ENCODE peak calls at places on chromosomes 12 and 14, in nine cellular contexts. D is neural progenitor cell, L is GM23338, V is HCT116, N is GM23248, G is hepatocyte, J is PC-3, C is SK-N-SH, X is OCI-LY7. P is an unnamed sample.

GRCh38 chr14:98931911-98932310 is 340.1 kb downstream of the BCL11B start:
- DNase-seq in D (no peak), L (no peak), V (no peak), N (no peak), G (no peak), J (no peak), C (no peak), X (no peak), P (no peak)

GRCh38 chr12:122909442-122910288 is 13.7 kb upstream of the VPS37B start:
- DNase-seq in D (peak), L (peak), V (no peak), N (no peak), G (no peak), J (no peak), C (peak), X (no peak), P (no peak)

GRCh38 chr14:22231022-22231421 is 358.0 kb downstream of the DAD1 start:
- DNase-seq in D (no peak), L (no peak), V (no peak), N (no peak), G (no peak), J (no peak), C (no peak), X (peak), P (no peak)

GRCh38 chr12:88693837-88694445 is 113.7 kb upstream of the KITLG start:
- DNase-seq in D (no peak), L (no peak), V (no peak), N (peak), G (no peak), J (peak), C (no peak), X (no peak), P (no peak)

GRCh38 chr12:12278899-12279298 is 12.1 kb upstream of the LRP6 start:
- DNase-seq in D (no peak), L (no peak), V (no peak), N (peak), G (no peak), J (no peak), C (no peak), X (no peak), P (no peak)

GRCh38 chr14:69770559-69770958 is 3.6 kb downstream of the SRSF5 start:
- DNase-seq in D (no peak), L (no peak), V (no peak), N (no peak), G (no peak), J (no peak), C (no peak), X (no peak), P (no peak)

GRCh38 chr12:68617160-68617926 is 6.6 kb downstream of the RAP1B start:
- DNase-seq in D (no peak), L (no peak), V (no peak), N (peak), G (no peak), J (peak), C (no peak), X (no peak), P (no peak)

GRCh38 chr14:51478241-51478640 is 173.5 kb upstream of the FRMD6 start:
- DNase-seq in D (no peak), L (no peak), V (no peak), N (peak), G (no peak), J (no peak), C (no peak), X (no peak), P (no peak)

GRCh38 chr12:26855337-26856089 is 22.5 kb upstream of the ITPR2 start:
- DNase-seq in D (no peak), L (no peak), V (no peak), N (no peak), G (no peak), J (no peak), C (no peak), X (no peak), P (no peak)

GRCh38 chr12:1826867-1827705 is 6.7 kb downstream of the LRTM2 start:
- DNase-seq in D (no peak), L (no peak), V (no peak), N (no peak), G (no peak), J (no peak), C (no peak), X (no peak), P (no peak)

GRCh38 chr14:22796087-22796707 is 19.0 kb downstream of the SLC7A7 start:
- DNase-seq in D (no peak), L (no peak), V (no peak), N (no peak), G (peak), J (peak), C (no peak), X (peak), P (no peak)

GRCh38 chr12:77433799-77434198 is 368.4 kb upstream of the E2F7 start:
- DNase-seq in D (no peak), L (no peak), V (no peak), N (peak), G (no peak), J (no peak), C (no peak), X (no peak), P (no peak)

GRCh38 chr12:127383281-127383680 is 883.7 kb upstream of the TMEM132C start:
- DNase-seq in D (no peak), L (no peak), V (no peak), N (peak), G (no peak), J (peak), C (no peak), X (no peak), P (no peak)

GRCh38 chr12:42128327-42128726 is 16.3 kb downstream of the GXYLT1 start:
- DNase-seq in D (no peak), L (no peak), V (no peak), N (peak), G (no peak), J (peak), C (no peak), X (no peak), P (no peak)

GRCh38 chr14:74535756-74536325 is 42.3 kb downstream of the ISCA2 start:
- DNase-seq in D (no peak), L (no peak), V (no peak), N (no peak), G (no peak), J (no peak), C (peak), X (no peak), P (no peak)

GRCh38 chr12:109987615-109988014 is 8.6 kb downstream of the GIT2 start:
- DNase-seq in D (no peak), L (no peak), V (no peak), N (no peak), G (no peak), J (peak), C (no peak), X (no peak), P (no peak)

GRCh38 chr12:58695263-58695662 is 225.0 kb downstream of the LRIG3 start:
- DNase-seq in D (no peak), L (no peak), V (no peak), N (no peak), G (no peak), J (no peak), C (no peak), X (no peak), P (no peak)

GRCh38 chr12:93571854-93572711 is at the start of gene SOCS2:
- DNase-seq in D (peak), L (peak), V (no peak), N (peak), G (peak), J (peak), C (peak), X (no peak), P (peak)

GRCh38 chr12:85725991-85726390 is 110.2 kb downstream of the RASSF9 start:
- DNase-seq in D (no peak), L (no peak), V (no peak), N (peak), G (no peak), J (no peak), C (no peak), X (no peak), P (no peak)

GRCh38 chr12:117907108-117907689 is 61.6 kb downstream of the KSR2 start:
- DNase-seq in D (no peak), L (peak), V (no peak), N (no peak), G (peak), J (no peak), C (no peak), X (no peak), P (no peak)

GRCh38 chr14:106872619-106873446 is 1346.5 kb downstream of the TMEM121 start:
- DNase-seq in D (no peak), L (peak), V (no peak), N (peak), G (no peak), J (peak), C (peak), X (peak), P (peak)

GRCh38 chr12:28235017-28235416 is 44.8 kb downstream of the CCDC91 start:
- DNase-seq in D (no peak), L (no peak), V (no peak), N (no peak), G (no peak), J (no peak), C (no peak), X (no peak), P (no peak)

GRCh38 chr14:91273273-91273884 is 28.9 kb upstream of the GPR68 start:
- DNase-seq in D (no peak), L (no peak), V (no peak), N (no peak), G (no peak), J (no peak), C (no peak), X (no peak), P (no peak)

GRCh38 chr12:131442337-131442918 is 268.5 kb upstream of the SFSWAP start:
- DNase-seq in D (no peak), L (no peak), V (no peak), N (no peak), G (no peak), J (no peak), C (no peak), X (no peak), P (no peak)
- TF ChIP-seq EZH2phosphoT487 in D (no peak), L (no peak), V (no peak), N (no peak), G (no peak), J (no peak), C (no peak), X (no peak), P (no peak)

DNA sequence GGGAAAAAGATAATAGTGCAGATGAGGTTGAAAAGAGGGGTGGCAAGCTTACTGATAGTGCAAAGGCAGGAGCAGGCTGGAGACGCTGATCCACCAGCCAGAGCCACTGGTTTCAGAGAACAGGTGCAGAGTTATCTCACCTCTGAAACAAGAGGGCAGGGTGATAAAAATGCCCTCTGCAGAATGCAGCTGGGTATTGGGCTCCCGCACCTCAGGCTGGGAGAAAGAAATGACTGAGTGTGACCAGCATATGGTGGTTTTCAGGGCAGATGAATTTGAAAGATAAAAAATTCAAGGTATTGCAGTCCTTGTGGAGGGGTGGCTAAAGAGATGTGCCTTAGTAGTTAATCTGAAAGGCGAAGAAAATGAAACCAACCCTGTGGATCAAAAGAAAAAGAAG is 2.9 kb upstream of the TMEM30B start:
- DNase-seq in D (no peak), L (no peak), V (no peak), N (no peak), G (no peak), J (no peak), C (no peak), X (no peak), P (peak)
- H3K4me3 ChIP-seq in D (no peak), L (no peak), V (no peak), N (no peak), G (no peak), J (no peak), C (no peak), X (no peak), P (no peak)

DNA sequence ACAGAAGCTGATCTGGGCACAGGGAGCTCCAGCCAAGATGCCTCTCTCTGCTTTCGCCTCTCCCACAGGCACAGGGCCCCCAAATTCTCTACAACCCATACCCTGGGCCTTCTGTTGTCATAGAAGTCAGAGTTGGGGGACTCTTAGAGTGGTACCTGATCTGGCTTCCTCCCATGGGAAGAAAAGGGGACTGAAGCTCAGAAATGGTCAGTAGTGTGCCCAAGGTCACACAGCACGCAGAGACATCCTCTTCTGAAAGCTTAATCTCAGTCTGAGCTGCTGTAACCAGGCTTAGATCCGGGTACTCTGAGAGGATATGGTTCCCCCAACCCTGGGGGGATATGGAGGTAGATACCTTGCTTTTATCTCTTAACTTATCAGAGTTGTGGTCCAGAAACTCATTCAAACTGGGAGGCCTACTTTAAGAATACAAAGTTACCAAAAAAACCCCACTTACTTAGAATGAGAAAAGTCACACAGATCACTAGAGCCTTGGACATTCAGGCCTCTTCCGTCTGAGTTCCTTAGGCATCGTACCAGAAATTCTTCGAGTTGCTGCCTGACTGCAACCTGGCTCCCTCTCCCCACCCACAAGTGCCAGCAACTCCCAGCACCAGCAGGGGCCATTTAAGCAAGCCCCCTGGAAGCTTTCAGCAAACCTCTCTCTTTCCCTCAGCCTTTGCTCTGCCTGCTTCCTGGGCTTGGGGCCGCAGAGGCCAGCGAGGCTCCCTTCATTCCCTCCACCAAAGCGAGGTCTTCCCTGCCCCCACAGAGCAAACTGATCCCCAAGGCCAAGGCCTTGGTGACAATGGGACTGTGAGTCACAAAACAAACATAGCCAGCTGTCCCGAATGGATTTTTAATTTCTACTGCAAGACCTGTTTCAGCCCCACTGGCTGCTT is 13.9 kb downstream of the KRT7 start:
- DNase-seq in D (no peak), L (peak), V (peak), N (no peak), G (peak), J (peak), C (no peak), X (no peak), P (no peak)
- TF ChIP-seq EZH2phosphoT487 in D (no peak), L (no peak), V (no peak), N (no peak), G (no peak), J (no peak), C (no peak), X (no peak), P (no peak)

GRCh38 chr14:103126088-103126872 is 3.0 kb downstream of the TNFAIP2 start:
- DNase-seq in D (no peak), L (no peak), V (no peak), N (no peak), G (no peak), J (no peak), C (no peak), X (no peak), P (no peak)
- H3K4me3 ChIP-seq in D (peak), L (peak), V (no peak), N (peak), G (no peak), J (peak), C (no peak), X (no peak), P (no peak)

DNA sequence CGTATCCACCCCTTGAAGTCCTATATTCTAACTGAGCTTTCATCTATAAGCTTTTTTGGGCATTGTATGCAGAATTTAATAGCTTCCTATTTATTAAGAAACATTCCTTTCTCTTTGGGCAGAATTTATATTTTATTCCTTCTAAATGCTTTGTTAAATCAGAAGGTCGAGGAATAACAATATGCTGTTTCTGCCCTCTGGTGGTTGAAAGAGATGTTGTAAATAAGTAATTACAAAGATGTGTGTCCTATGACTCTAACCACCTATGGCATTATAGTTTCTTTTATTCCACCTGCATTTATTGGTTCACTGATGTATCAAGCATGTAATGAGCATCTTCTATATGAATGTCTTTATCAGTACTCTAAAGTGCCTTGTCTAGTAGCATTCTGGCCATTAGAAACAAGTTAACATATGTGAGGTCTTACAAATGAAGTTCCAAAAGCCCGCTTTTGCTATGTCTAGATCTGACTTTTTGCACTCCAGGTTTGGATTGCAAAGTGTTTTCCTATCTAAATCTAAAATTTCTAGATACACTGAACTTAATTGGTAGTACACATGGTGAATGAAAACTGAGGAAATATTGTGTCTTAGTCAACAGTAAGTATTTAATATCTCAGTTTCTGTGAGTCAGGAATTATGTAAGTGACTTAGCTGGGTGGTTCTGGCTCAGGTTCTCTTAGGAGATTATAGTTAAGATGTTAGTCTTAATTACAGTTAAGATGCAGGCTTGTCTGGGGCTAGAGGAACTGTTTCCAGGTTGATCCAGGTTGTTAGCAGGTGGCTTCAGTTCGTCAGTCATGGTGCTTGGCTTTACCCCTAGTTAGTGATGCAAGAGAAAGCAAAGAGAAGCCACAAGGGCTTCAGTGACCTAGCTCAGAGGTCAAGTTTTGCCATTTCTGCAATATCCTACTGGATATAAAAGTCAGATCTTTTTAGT is 57.5 kb downstream of the PLEKHA5 start:
- DNase-seq in D (peak), L (peak), V (peak), N (peak), G (peak), J (peak), C (peak), X (peak), P (peak)
- TF ChIP-seq EZH2phosphoT487 in D (no peak), L (no peak), V (no peak), N (no peak), G (no peak), J (no peak), C (no peak), X (no peak), P (no peak)

GRCh38 chr14:105397350-105397931 is 897 bp upstream of the TEX22 start:
- DNase-seq in D (no peak), L (no peak), V (no peak), N (no peak), G (no peak), J (no peak), C (no peak), X (no peak), P (no peak)
- H3K4me3 ChIP-seq in D (no peak), L (peak), V (peak), N (peak), G (no peak), J (peak), C (peak), X (peak), P (no peak)

DNA sequence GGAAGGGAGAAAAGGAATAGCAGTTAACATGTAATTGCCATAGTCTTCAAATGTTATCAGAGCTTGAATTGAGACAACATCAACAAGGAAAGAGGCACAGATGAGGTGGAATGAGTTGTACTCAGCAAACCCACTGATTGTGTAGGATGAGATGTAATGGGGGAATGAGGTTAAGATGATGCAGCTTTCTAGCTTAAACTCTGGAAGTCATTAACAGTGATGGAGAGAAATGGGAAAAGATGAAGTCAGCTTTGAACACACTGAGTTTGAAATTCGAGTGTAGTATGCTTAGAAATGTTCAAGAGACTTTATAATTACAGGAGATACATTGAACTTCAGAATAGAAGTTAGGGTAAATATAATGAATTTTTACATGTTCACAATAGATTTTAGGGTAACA is 106.9 kb downstream of the PRKD1 start:
- DNase-seq in D (no peak), L (no peak), V (no peak), N (peak), G (no peak), J (no peak), C (no peak), X (no peak), P (no peak)
- TF ChIP-seq EZH2phosphoT487 in D (no peak), L (no peak), V (no peak), N (no peak), G (no peak), J (no peak), C (no peak), X (no peak), P (no peak)

DNA sequence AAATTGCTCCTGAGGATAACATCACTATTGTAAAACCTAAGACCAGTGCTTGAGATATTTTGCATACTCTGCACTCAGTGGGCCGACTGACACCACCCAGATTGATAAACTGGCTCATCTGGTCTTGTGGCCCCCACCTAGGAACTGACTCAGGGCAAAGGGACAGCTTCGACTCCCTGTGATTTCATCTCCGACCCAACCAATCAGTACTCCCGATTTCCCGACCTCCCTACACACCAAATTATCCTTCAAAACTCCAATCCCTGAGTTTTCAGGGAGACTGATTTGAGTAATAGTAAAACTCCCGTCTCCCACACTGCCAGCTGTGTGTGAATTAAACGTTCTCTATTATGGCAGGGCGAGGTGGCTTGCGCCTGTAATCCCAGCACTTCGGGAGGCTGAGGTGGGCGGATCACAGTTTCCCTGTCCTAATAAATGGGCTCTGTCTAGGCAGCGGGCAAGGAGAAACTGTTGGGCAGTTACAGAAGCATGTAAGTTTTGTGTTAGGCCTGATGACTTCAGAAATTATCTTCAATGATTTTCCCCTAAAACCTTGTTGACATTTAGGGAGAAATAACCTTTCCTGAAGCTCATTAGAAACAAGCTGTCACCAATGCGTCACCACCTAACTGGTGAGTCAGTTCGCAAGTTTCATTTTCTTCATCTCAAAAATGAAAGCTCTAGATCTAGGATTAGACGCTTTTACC is 5.3 kb upstream of the UBC start:
- DNase-seq in D (peak), L (no peak), V (no peak), N (peak), G (no peak), J (peak), C (no peak), X (peak), P (peak)
- H3K4me3 ChIP-seq in D (peak), L (peak), V (peak), N (peak), G (no peak), J (peak), C (no peak), X (peak), P (peak)